ENCODE peak calls at places on chromosomes 16 and 17, in ten cellular contexts. C, T, K, P, Q, D, B, O, R and M are unnamed samples.

GRCh38 chr17:69433093-69433492 is 18.6 kb downstream of the MAP2K6 start:
- DNase-seq in C (no peak), T (no peak), K (no peak), P (no peak), Q (no peak), D (no peak), B (no peak), O (no peak), R (no peak), M (no peak)

GRCh38 chr16:825298-826061 is 24.9 kb upstream of the GNG13 start:
- DNase-seq in C (peak; percentile 39), T (no peak), K (no peak), P (no peak), Q (peak; percentile 18), D (no peak), B (no peak), O (no peak), R (peak; percentile 76), M (no peak)

GRCh38 chr16:3553138-3553923 is 23.9 kb downstream of the NLRC3 start:
- DNase-seq in C (no peak), T (no peak), K (no peak), P (no peak), Q (no peak), D (no peak), B (no peak), O (no peak), R (no peak), M (no peak)

GRCh38 chr17:50689956-50690886 is 17.5 kb downstream of the ANKRD40 start:
- DNase-seq in C (no peak), T (no peak), K (no peak), P (no peak), Q (no peak), D (no peak), B (no peak), O (no peak), R (no peak), M (no peak)

GRCh38 chr16:77191259-77191969 is 424 bp downstream of the MON1B start:
- DNase-seq in C (peak; percentile 34), T (peak; percentile 7), K (no peak), P (peak; percentile 21), Q (peak; percentile 17), D (peak; percentile 64), B (no peak), O (no peak), R (no peak), M (peak; percentile 68)

GRCh38 chr16:66933776-66934137 is 445 bp downstream of the CIAO2B start:
- DNase-seq in C (no peak), T (peak; percentile 37), K (no peak), P (no peak), Q (no peak), D (no peak), B (no peak), O (no peak), R (no peak), M (no peak)

GRCh38 chr16:81778861-81779539 is at the start of gene PLCG2:
- DNase-seq in C (peak; percentile 54), T (peak; percentile 66), K (peak; percentile 18), P (peak; percentile 17), Q (no peak), D (peak; percentile 76), B (peak; percentile 92), O (no peak), R (peak; percentile 21), M (peak; percentile 85)

GRCh38 chr17:39996162-39996561 is 15.6 kb downstream of the PSMD3 start:
- DNase-seq in C (no peak), T (no peak), K (no peak), P (no peak), Q (no peak), D (no peak), B (no peak), O (no peak), R (no peak), M (no peak)

GRCh38 chr16:48535831-48536599 is 74.0 kb downstream of the N4BP1 start:
- DNase-seq in C (peak; percentile 68), T (peak; percentile 80), K (no peak), P (peak; percentile 93), Q (peak; percentile 80), D (peak; percentile 85), B (peak; percentile 54), O (peak; percentile 65), R (peak; percentile 46), M (peak; percentile 87)

GRCh38 chr16:57667526-57668258 is 414 bp upstream of the ADGRG3 start:
- DNase-seq in C (no peak), T (no peak), K (no peak), P (no peak), Q (no peak), D (no peak), B (no peak), O (no peak), R (peak; percentile 41), M (no peak)

GRCh38 chr16:85923153-85924021 is 24.4 kb downstream of the IRF8 start:
- DNase-seq in C (no peak), T (no peak), K (peak; percentile 69), P (peak; percentile 37), Q (no peak), D (no peak), B (no peak), O (no peak), R (peak; percentile 39), M (no peak)

GRCh38 chr16:46747777-46748651 is at the start of gene MYLK3:
- DNase-seq in C (no peak), T (no peak), K (no peak), P (peak; percentile 60), Q (no peak), D (no peak), B (peak; percentile 27), O (no peak), R (no peak), M (no peak)

GRCh38 chr16:79132745-79133144 is 467.8 kb downstream of the MAF start:
- DNase-seq in C (peak; percentile 49), T (no peak), K (no peak), P (no peak), Q (no peak), D (no peak), B (no peak), O (no peak), R (peak; percentile 35), M (no peak)

GRCh38 chr17:74260525-74260850 is 13.5 kb upstream of the DNAI2 start:
- DNase-seq in C (no peak), T (no peak), K (no peak), P (no peak), Q (no peak), D (no peak), B (no peak), O (no peak), R (no peak), M (no peak)

GRCh38 chr16:77868478-77868877 is 80.1 kb downstream of the VAT1L start:
- DNase-seq in C (no peak), T (peak; percentile 80), K (no peak), P (no peak), Q (no peak), D (no peak), B (no peak), O (no peak), R (no peak), M (peak; percentile 37)

GRCh38 chr16:30005341-30006094 is 5.3 kb downstream of the DOC2A start:
- DNase-seq in C (peak; percentile 39), T (peak; percentile 45), K (no peak), P (peak; percentile 59), Q (peak; percentile 51), D (peak; percentile 72), B (peak; percentile 59), O (no peak), R (no peak), M (peak; percentile 53)

DNA sequence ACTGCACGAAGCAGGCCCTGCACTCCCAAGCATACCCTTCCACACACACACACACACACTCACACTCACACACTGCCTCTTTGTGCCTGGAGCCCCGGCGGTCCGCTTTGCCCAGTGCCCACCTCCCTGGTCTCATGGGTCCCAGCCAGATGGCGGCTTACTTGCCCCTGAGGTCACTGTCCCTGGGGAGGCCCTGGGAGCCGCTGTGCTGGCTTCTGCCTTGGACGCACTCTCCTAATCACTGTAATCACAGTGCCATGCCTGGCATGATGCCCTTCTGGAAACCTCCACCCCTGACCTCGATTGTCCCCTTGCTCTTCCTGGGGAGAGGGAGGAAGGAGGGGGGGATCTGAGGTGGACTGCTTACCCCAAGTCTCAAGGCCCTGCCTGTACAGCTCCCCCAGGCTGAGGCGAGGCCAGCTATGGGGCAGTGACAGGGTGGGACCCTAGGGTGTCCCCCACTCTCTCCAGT is 36.0 kb downstream of the ARHGAP23 start:
- DNase-seq in C (peak; percentile 67), T (no peak), K (peak; percentile 51), P (peak; percentile 68), Q (no peak), D (peak; percentile 87), B (no peak), O (no peak), R (peak; percentile 66), M (no peak)
- H3K4me3 ChIP-seq in C (peak overlapping the region; percentile 46), T (no peak overlapping the region), K (peak overlapping the region; percentile 23), P (no peak overlapping the region), Q (peak overlapping the region; percentile 46), D (peak overlapping the region; percentile 60), B (peak overlapping the region; percentile 55), O (peak overlapping the region; percentile 53), R (peak overlapping the region; percentile 55), M (no peak overlapping the region)

GRCh38 chr17:47990962-47991731 is 20.2 kb downstream of the CDK5RAP3 start:
- DNase-seq in C (no peak), T (no peak), K (peak; percentile 49), P (no peak), Q (no peak), D (no peak), B (no peak), O (no peak), R (no peak), M (no peak)
- H3K4me3 ChIP-seq in C (no peak overlapping the region), T (no peak overlapping the region), K (no peak overlapping the region), P (no peak overlapping the region), Q (no peak overlapping the region), D (no peak overlapping the region), B (no peak overlapping the region), O (no peak overlapping the region), R (no peak overlapping the region), M (no peak overlapping the region)

GRCh38 chr16:50991006-50991405 is 160.1 kb downstream of the SALL1 start:
- DNase-seq in C (no peak), T (no peak), K (no peak), P (no peak), Q (no peak), D (no peak), B (no peak), O (no peak), R (no peak), M (no peak)
- H3K4me3 ChIP-seq in C (no peak overlapping the region), T (no peak overlapping the region), K (no peak overlapping the region), P (no peak overlapping the region), Q (no peak overlapping the region), D (no peak overlapping the region), B (no peak overlapping the region), O (no peak overlapping the region), R (no peak overlapping the region), M (no peak overlapping the region)

DNA sequence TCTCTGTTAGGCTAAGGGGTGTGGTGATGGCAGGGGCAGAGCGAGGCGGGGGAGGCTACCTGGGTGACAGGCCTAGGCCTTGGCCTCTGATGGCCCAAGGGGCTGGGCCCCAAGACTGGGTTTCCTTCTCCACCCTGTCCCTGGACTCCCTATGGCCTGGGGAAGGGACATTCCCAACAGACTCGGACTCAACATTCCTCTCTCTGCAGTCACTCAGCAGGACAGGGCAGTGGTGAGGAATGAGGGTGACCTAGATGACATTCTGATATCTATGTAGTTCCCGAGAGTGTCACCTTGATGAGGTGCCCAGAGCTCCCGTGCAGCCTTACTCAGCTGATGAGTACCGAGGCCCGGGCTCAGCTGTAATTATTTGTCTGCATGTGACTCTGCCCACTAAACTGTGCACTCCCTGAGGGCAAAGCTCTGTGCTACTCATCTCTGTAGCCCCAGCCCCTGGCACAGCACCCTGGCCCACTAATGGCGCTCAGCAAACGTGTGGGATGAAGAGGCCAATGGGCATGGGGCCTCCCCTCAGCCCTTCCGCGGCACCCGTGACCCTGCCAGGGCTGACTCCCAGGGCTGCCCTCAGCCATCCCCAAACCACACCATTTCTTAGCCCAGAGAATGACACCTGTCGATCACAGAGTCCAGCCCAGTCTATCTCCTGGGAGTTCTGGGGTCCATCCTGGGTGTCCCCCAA is 2.2 kb downstream of the PLCD3 start:
- DNase-seq in C (no peak), T (no peak), K (no peak), P (no peak), Q (no peak), D (no peak), B (peak; percentile 64), O (no peak), R (no peak), M (no peak)
- H3K4me3 ChIP-seq in C (no peak overlapping the region), T (no peak overlapping the region), K (peak overlapping the region; percentile 12), P (no peak overlapping the region), Q (peak overlapping the region; percentile 89), D (no peak overlapping the region), B (no peak overlapping the region), O (no peak overlapping the region), R (no peak overlapping the region), M (no peak overlapping the region)